ENCODE peak calls at places on chromosomes 3 and 15, in five cellular contexts. M is tibial artery, P is kidney, Q is psoas muscle, X is thoracic aorta. W is an unnamed sample. For H3K4me1, the result is how much of the 10 kb centered on the place peaks cover.

GRCh38 chr3:39065197-39065596 is 13.4 kb downstream of the WDR48 start:
- DNase-seq in Q (no peak), M (no peak), P (no peak), X (no peak), W (no peak)

GRCh38 chr3:120432105-120432860 is 18.5 kb downstream of the FSTL1 start:
- DNase-seq in X (no peak), P (no peak), Q (no peak), M (no peak), W (no peak)

GRCh38 chr3:102299125-102299877 is 135.5 kb upstream of the ZPLD1 start:
- DNase-seq in Q (no peak), P (no peak), M (no peak), X (no peak), W (no peak)

GRCh38 chr3:73036694-73037368 is 24.6 kb upstream of the EBLN2 start:
- DNase-seq in M (no peak), X (no peak), P (no peak), Q (no peak), W (no peak)

GRCh38 chr3:60053518-60054265 is 1003.9 kb upstream of the CFAP20DC start:
- DNase-seq in M (no peak), Q (no peak), P (no peak), X (no peak), W (no peak)

GRCh38 chr15:80640546-80641121 is 54.5 kb upstream of the ABHD17C start:
- DNase-seq in X (no peak), Q (no peak), M (no peak), P (no peak), W (no peak)

GRCh38 chr3:176926034-176926433 is 271.2 kb downstream of the TBL1XR1 start:
- DNase-seq in Q (no peak), X (no peak), P (no peak), M (no peak), W (no peak)

GRCh38 chr15:34078900-34079299 is 22.8 kb downstream of the EMC7 start:
- DNase-seq in Q (no peak), X (no peak), P (no peak), M (no peak), W (no peak)

GRCh38 chr3:53328750-53329149 is 18.6 kb downstream of the DCP1A start:
- DNase-seq in X (no peak), P (no peak), M (no peak), Q (no peak), W (no peak)

GRCh38 chr15:48617619-48618018 is 27.9 kb downstream of the FBN1 start:
- DNase-seq in M (peak), Q (peak), P (no peak), X (no peak), W (peak)

GRCh38 chr15:63902671-63903035 is 68.9 kb upstream of the HERC1 start:
- DNase-seq in M (no peak), P (no peak), X (no peak), Q (no peak), W (no peak)

GRCh38 chr15:51692154-51692553 is 10.9 kb downstream of the SCG3 start:
- DNase-seq in M (no peak), Q (no peak), X (no peak), P (no peak), W (no peak)

GRCh38 chr3:149576071-149576564 is 81.7 kb downstream of the WWTR1 start:
- DNase-seq in P (no peak), M (no peak), X (peak), Q (peak), W (no peak)

GRCh38 chr15:81334768-81335447 is 11.0 kb upstream of the STARD5 start:
- DNase-seq in P (no peak), X (no peak), M (no peak), Q (no peak), W (no peak)

GRCh38 chr3:70811880-70812279 is 499.4 kb upstream of the MDFIC2 start:
- DNase-seq in Q (peak), P (no peak), X (no peak), M (peak), W (no peak)

GRCh38 chr3:111412656-111413055 is 129.3 kb upstream of the CD96 start:
- DNase-seq in P (no peak), M (no peak), Q (no peak), X (no peak), W (no peak)

GRCh38 chr15:33242669-33243191 is 48.2 kb upstream of the FMN1 start:
- DNase-seq in M (no peak), Q (no peak), X (no peak), P (no peak), W (no peak)

GRCh38 chr3:159447841-159448240 is 540.8 kb upstream of the IL12A start:
- DNase-seq in X (no peak), M (no peak), Q (no peak), P (no peak), W (no peak)

GRCh38 chr3:197471221-197472010 is 84.4 kb downstream of the BDH1 start:
- DNase-seq in P (no peak), X (no peak), Q (no peak), M (no peak), W (no peak)

GRCh38 chr3:52220380-52221026 is 4.9 kb downstream of the TLR9 start:
- DNase-seq in P (peak), M (peak), X (peak), Q (peak), W (peak)

GRCh38 chr3:77605308-77605707 is 565.4 kb downstream of the ROBO2 start:
- DNase-seq in P (no peak), M (no peak), Q (no peak), X (no peak), W (no peak)

GRCh38 chr3:185103359-185104127 is 49.3 kb downstream of the C3orf70 start:
- DNase-seq in P (no peak), X (no peak), M (no peak), Q (no peak), W (no peak)

GRCh38 chr15:72285402-72285801 is 13.0 kb upstream of the PARP6 start:
- DNase-seq in Q (no peak), M (no peak), X (no peak), P (no peak), W (no peak)

GRCh38 chr3:190444036-190444435 is 5.7 kb downstream of the TMEM207 start:
- DNase-seq in Q (no peak), P (no peak), M (no peak), X (no peak), W (no peak)

GRCh38 chr3:52570076-52570475 is 33.7 kb downstream of the UQCC5 start:
- DNase-seq in X (no peak), Q (no peak), M (no peak), P (no peak), W (no peak)

GRCh38 chr15:80177151-80177550 is 24.4 kb downstream of the FAH start:
- DNase-seq in X (no peak), Q (no peak), P (no peak), M (no peak), W (no peak)

GRCh38 chr15:69652906-69653305 is 200.3 kb downstream of the RPLP1 start:
- DNase-seq in P (no peak), M (no peak), X (no peak), Q (no peak), W (no peak)

GRCh38 chr3:37144806-37145205 is 29.6 kb downstream of the LRRFIP2 start:
- DNase-seq in Q (no peak), X (no peak), M (no peak), P (no peak), W (no peak)

GRCh38 chr3:99751649-99752048 is 66.0 kb upstream of the CMSS1 start:
- DNase-seq in P (no peak), Q (no peak), M (no peak), X (no peak), W (no peak)

GRCh38 chr3:126179825-126180476 is 435 bp downstream of the ALDH1L1 start:
- DNase-seq in X (peak), Q (peak), P (peak), M (peak), W (peak)

GRCh38 chr15:63010386-63010785 is 32.2 kb upstream of the TPM1 start:
- DNase-seq in Q (no peak), X (no peak), P (no peak), M (no peak), W (no peak)

GRCh38 chr15:55250392-55250791 is 39.2 kb downstream of the RAB27A start:
- DNase-seq in P (no peak), Q (no peak), M (no peak), X (no peak), W (no peak)

GRCh38 chr3:122060044-122060694 is 5.0 kb downstream of the CD86 start:
- DNase-seq in X (no peak), P (no peak), Q (no peak), M (no peak), W (no peak)

GRCh38 chr15:65835452-65835851 is 33.8 kb upstream of the RAB11A start:
- DNase-seq in X (no peak), P (no peak), M (no peak), Q (no peak), W (no peak)

GRCh38 chr15:89129123-89129815 is 41.0 kb downstream of the ABHD2 start:
- DNase-seq in Q (no peak), M (no peak), X (no peak), P (no peak), W (no peak)

GRCh38 chr15:66848116-66848515 is 146.1 kb downstream of the SMAD6 start:
- DNase-seq in P (no peak), M (no peak), X (no peak), Q (no peak), W (no peak)

GRCh38 chr15:66846031-66846430 is 144.0 kb downstream of the SMAD6 start:
- DNase-seq in Q (no peak), P (no peak), X (no peak), M (no peak), W (no peak)

GRCh38 chr15:66847565-66847991 is 145.5 kb downstream of the SMAD6 start:
- DNase-seq in M (no peak), P (no peak), Q (no peak), X (no peak), W (no peak)

GRCh38 chr15:66845266-66845785 is 143.3 kb downstream of the SMAD6 start:
- DNase-seq in X (no peak), Q (no peak), P (no peak), M (no peak), W (no peak)

GRCh38 chr15:66846811-66847210 is 144.8 kb downstream of the SMAD6 start:
- DNase-seq in M (no peak), Q (no peak), P (no peak), X (no peak), W (no peak)
- H3K4me1 ChIP-seq in M (half or more), Q (under half), P (under half), X (under half), W (under half)

GRCh38 chr3:69388241-69388640 is 2.4 kb upstream of the FRMD4B start:
- DNase-seq in X (no peak), M (no peak), Q (no peak), P (no peak), W (no peak)

GRCh38 chr3:69385723-69386483 is at the start of gene FRMD4B:
- DNase-seq in Q (peak), P (peak), X (peak), M (peak), W (peak)

GRCh38 chr3:69385033-69385722 is 710 bp downstream of the FRMD4B start:
- DNase-seq in X (no peak), Q (no peak), M (no peak), P (no peak), W (no peak)

GRCh38 chr3:69386535-69387385 is 872 bp upstream of the FRMD4B start:
- DNase-seq in M (no peak), Q (no peak), P (no peak), X (no peak), W (no peak)

GRCh38 chr3:69384379-69384778 is 1.5 kb downstream of the FRMD4B start:
- DNase-seq in Q (no peak), M (no peak), P (no peak), X (no peak), W (no peak)
- H3K4me3 ChIP-seq in Q (peak), M (peak), P (peak), X (peak), W (no peak)

DNA sequence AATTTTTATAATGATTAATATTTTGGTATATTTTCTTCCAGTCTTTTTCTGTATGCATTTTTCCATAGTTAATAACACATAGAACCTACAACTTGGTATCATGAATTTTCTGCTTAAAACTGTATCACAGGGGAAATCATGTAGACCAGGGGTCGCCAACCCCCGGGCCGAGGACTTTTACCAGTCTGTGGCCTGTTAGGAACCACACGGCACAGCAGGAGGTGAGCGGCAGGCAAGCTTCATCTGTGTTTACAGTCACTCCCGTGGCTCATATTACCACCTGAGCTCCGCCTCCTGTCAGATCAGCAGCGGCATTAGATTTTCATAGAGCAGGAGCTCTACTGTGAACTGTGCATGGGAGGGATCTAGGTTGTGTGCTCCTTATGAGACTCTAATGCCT is 54.7 kb downstream of the RPL22L1 start:
- DNase-seq in M (no peak), X (no peak), P (no peak), Q (no peak), W (no peak)
- H3K27ac ChIP-seq in M (no peak), X (no peak), P (no peak), Q (no peak), W (no peak)

GRCh38 chr15:25789616-25790002 is 73.5 kb downstream of the ATP10A start:
- DNase-seq in M (no peak), X (no peak), Q (no peak), P (peak), W (no peak)
- H3K4me1 ChIP-seq in M (half or more), X (under half), Q (under half), P (under half), W (under half)

GRCh38 chr15:29568840-29569532 is 253.3 kb downstream of the TJP1 start:
- DNase-seq in P (no peak), M (no peak), X (no peak), Q (no peak), W (no peak)

GRCh38 chr15:29569533-29570092 is 252.7 kb downstream of the TJP1 start:
- DNase-seq in Q (no peak), X (no peak), M (no peak), P (no peak), W (no peak)

GRCh38 chr15:29571728-29572454 is 250.4 kb downstream of the TJP1 start:
- DNase-seq in M (no peak), P (no peak), X (no peak), Q (no peak), W (no peak)

GRCh38 chr15:29570931-29571727 is 251.1 kb downstream of the TJP1 start:
- DNase-seq in M (no peak), P (peak), X (no peak), Q (no peak), W (no peak)

GRCh38 chr15:29570121-29570930 is 251.9 kb downstream of the TJP1 start:
- DNase-seq in M (no peak), X (no peak), P (peak), Q (no peak), W (no peak)
- H3K4me3 ChIP-seq in M (peak), X (peak), P (peak), Q (peak), W (peak)

DNA sequence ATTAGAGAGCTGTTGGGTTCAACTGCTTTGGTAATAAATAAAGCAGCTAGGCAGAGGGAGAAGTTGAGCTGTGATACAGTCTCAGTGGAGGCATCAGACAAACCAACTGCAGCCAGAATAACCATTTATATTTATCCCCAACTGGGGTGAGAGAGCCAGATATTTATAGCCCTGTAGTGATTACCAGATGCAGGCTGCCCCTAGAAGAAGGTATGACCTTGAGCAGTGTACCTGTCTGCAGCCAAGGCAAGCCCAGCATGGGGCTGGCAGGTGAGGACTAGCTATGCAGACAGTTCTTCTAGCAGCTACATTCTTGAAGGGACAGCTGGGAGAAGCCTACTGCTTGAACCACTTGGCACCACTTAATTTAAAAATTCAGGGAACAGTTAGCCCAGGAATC is 144.4 kb upstream of the EPHA3 start:
- DNase-seq in Q (no peak), M (no peak), P (no peak), X (no peak), W (no peak)
- H3K27ac ChIP-seq in Q (no peak), M (no peak), P (no peak), X (no peak), W (no peak)

DNA sequence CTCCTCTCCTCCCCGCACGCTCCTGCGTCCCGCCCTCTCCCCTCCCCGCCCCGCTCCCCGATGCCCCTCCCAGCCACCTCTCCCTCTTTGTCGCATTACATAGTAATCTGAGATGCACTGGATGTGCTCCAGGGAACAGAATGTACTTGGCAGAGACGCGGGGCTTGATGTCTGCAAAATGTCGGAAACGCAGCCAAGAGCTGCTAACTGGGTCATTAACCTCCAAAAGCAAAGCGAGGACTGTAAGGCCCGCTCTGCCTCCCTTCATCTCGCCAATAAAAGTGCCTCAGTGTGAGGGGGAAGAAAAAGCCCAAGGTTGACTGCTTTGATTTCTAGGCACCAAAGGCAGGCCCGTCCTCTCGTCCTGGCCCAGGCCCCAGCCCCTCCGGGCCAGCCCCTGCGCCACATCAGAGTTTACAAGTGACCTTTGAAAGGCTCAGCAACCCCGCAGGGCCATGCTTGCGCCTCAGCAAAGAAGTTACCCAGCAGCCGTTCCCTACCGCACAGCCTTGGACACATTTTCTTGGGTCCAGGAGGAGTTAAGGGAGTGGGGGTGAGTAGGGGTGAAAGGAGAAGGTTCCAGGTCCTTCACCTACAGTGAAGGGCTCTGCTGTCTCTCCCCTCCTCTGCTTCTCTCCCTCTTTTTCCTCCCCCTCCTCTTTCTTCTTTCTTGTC is 223.7 kb upstream of the TPRG1 start:
- DNase-seq in Q (peak), M (peak), P (peak), X (peak), W (peak)
- H3K4me1 ChIP-seq in Q (under half), M (half or more), P (under half), X (half or more), W (under half)

GRCh38 chr15:31324739-31325431 is 1.8 kb upstream of the KLF13 start:
- DNase-seq in M (no peak), X (no peak), P (peak), Q (no peak), W (no peak)
- H3K4me3 ChIP-seq in M (peak), X (peak), P (peak), Q (peak), W (peak)

GRCh38 chr3:123377173-123377740 is 71.6 kb downstream of the ADCY5 start:
- DNase-seq in P (no peak), Q (no peak), X (no peak), M (no peak), W (no peak)

GRCh38 chr3:123374016-123374415 is 74.9 kb downstream of the ADCY5 start:
- DNase-seq in M (no peak), Q (no peak), P (no peak), X (no peak), W (no peak)

GRCh38 chr3:123376451-123377172 is 72.3 kb downstream of the ADCY5 start:
- DNase-seq in P (no peak), Q (no peak), X (no peak), M (no peak), W (no peak)

GRCh38 chr3:123373535-123373987 is 75.3 kb downstream of the ADCY5 start:
- DNase-seq in M (peak), Q (no peak), P (peak), X (no peak), W (no peak)

GRCh38 chr3:123375014-123375940 is 73.6 kb downstream of the ADCY5 start:
- DNase-seq in X (no peak), P (peak), Q (no peak), M (no peak), W (no peak)
- H3K27ac ChIP-seq in X (peak), P (no peak), Q (no peak), M (peak), W (peak)

W was measured in right atrium auricular region.